ENCODE peak calls at places on chromosomes 7 and 10, in six cellular contexts. C, L, Q, Z, R and T are unnamed samples.

GRCh38 chr7:78679477-78679876 is 774.0 kb downstream of the MAGI2 start:
- DNase-seq in C (no peak), L (no peak), Q (no peak), Z (no peak), R (no peak), T (no peak)

GRCh38 chr7:100079024-100079560 is 2.4 kb downstream of the ZNF3 start:
- DNase-seq in C (no peak), L (no peak), Q (no peak), Z (no peak), R (peak), T (no peak)

GRCh38 chr7:12409097-12409711 is 5.5 kb upstream of the VWDE start:
- DNase-seq in C (no peak), L (no peak), Q (no peak), Z (no peak), R (no peak), T (no peak)

GRCh38 chr10:43843331-43844101 is 194.8 kb upstream of the ZNF32 start:
- DNase-seq in C (peak), L (no peak), Q (peak), Z (no peak), R (peak), T (peak)

GRCh38 chr10:27258838-27259532 is 18.4 kb upstream of the ACBD5 start:
- DNase-seq in C (peak), L (no peak), Q (no peak), Z (no peak), R (peak), T (no peak)

GRCh38 chr7:150986099-150986512 is 4.7 kb upstream of the NOS3 start:
- DNase-seq in C (peak), L (no peak), Q (no peak), Z (peak), R (peak), T (peak)

GRCh38 chr10:25933653-25934608 is at the start of gene MYO3A:
- DNase-seq in C (no peak), L (no peak), Q (no peak), Z (no peak), R (no peak), T (peak)

GRCh38 chr10:112466802-112467201 is 19.8 kb downstream of the VTI1A start:
- DNase-seq in C (no peak), L (no peak), Q (no peak), Z (no peak), R (no peak), T (no peak)

GRCh38 chr7:130419652-130420051 is 21.2 kb downstream of the CEP41 start:
- DNase-seq in C (no peak), L (no peak), Q (no peak), Z (no peak), R (no peak), T (no peak)

DNA sequence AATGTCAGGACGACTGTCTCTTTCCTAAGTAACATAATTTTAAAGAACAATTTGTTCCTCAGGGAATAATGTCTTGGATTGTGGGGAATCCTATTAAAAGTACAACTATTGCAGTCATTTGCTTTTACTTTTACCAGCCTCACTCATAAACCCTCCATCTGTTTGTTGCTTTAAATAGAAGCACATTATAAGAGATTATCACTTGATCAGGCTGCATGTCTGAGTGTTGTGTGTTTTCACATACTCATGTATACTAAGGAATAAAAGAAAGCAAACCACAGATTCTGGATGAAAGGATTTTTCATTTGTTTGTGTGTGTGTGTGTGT is 1077.8 kb downstream of the KCNMA1 start:
- DNase-seq in C (no peak), L (no peak), Q (no peak), Z (no peak), R (no peak), T (no peak)
- H3K27ac ChIP-seq in C (no peak), L (peak), Q (no peak), Z (no peak), R (no peak), T (no peak)

GRCh38 chr7:26195867-26196266 is 4.7 kb downstream of the HNRNPA2B1 start:
- DNase-seq in C (no peak), L (no peak), Q (no peak), Z (no peak), R (no peak), T (no peak)
- H3K4me3 ChIP-seq in C (no peak), L (peak), Q (no peak), Z (no peak), R (no peak), T (no peak)

GRCh38 chr7:46173526-46174191 is 252.6 kb upstream of the IGFBP3 start:
- DNase-seq in C (peak), L (no peak), Q (no peak), Z (peak), R (no peak), T (peak)
- H3K27ac ChIP-seq in C (no peak), L (peak), Q (no peak), Z (no peak), R (no peak), T (peak)

GRCh38 chr7:27147211-27148030 is at the start of gene HOXA6:
- DNase-seq in C (no peak), L (peak), Q (no peak), Z (peak), R (peak), T (peak)
- H3K4me3 ChIP-seq in C (peak), L (peak), Q (peak), Z (peak), R (peak), T (no peak)